ENCODE peak calls at places on chromosome 21, in nine cellular contexts. H is GM13976; M is kidney tubule cell; D is HFF-Myc; J is small intestine; R is activated naive CD8-positive, alpha-beta T cell treated with anti-CD3 and anti-CD28 coated beads, Interleukin-2, amount 50 U/mL, for 24 hours; W is pancreas; O is T47D; V is testis. E is an unnamed sample.

GRCh38 chr21:42523941-42524340 is 10.3 kb downstream of the SLC37A1 start:
- DNase-seq in J (peak), H (no peak), W (no peak), M (no peak), R (no peak), D (no peak), O (no peak), V (no peak), E (no peak)

GRCh38 chr21:44947930-44948331 is 8.1 kb downstream of the SLX9 start:
- DNase-seq in R (no peak), W (peak), O (no peak), V (no peak), M (no peak), D (no peak), J (no peak), H (no peak), E (no peak)

GRCh38 chr21:26449161-26449560 is 123.9 kb downstream of the CYYR1 start:
- DNase-seq in H (no peak), D (no peak), R (no peak), O (no peak), V (peak), M (no peak), J (no peak), W (no peak), E (no peak)

GRCh38 chr21:45535341-45536081 is 6.7 kb downstream of the SLC19A1 start:
- DNase-seq in M (no peak), O (no peak), H (no peak), V (no peak), J (no peak), D (no peak), W (no peak), R (no peak), E (no peak)

GRCh38 chr21:39155578-39155977 is 27.7 kb downstream of the PSMG1 start:
- DNase-seq in J (no peak), D (no peak), V (no peak), W (no peak), R (no peak), O (no peak), H (no peak), M (no peak), E (no peak)

GRCh38 chr21:46168659-46169386 is 13.4 kb upstream of the FTCD start:
- DNase-seq in R (no peak), J (no peak), M (no peak), H (no peak), W (no peak), V (peak), O (no peak), D (no peak), E (peak)

GRCh38 chr21:44926364-44927101 is 5.8 kb upstream of the ITGB2 start:
- DNase-seq in V (no peak), H (no peak), W (no peak), D (no peak), O (no peak), R (peak), J (no peak), M (peak), E (no peak)

GRCh38 chr21:44713130-44713529 is 1.8 kb upstream of the TSPEAR start:
- DNase-seq in D (no peak), W (no peak), V (no peak), O (no peak), R (no peak), J (no peak), H (no peak), M (no peak), E (no peak)

GRCh38 chr21:41633627-41634026 is 125.7 kb upstream of the TMPRSS2 start:
- DNase-seq in H (no peak), M (no peak), V (no peak), W (no peak), J (no peak), D (no peak), R (no peak), O (no peak), E (no peak)

GRCh38 chr21:26756491-26757159 is 88.6 kb downstream of the ADAMTS1 start:
- DNase-seq in D (no peak), O (no peak), V (no peak), W (no peak), H (no peak), M (peak), J (no peak), R (no peak), E (no peak)

GRCh38 chr21:34782666-34783365 is 114.0 kb downstream of the CLIC6 start:
- DNase-seq in J (no peak), D (no peak), O (no peak), V (no peak), R (no peak), W (no peak), M (peak), H (no peak), E (no peak)

GRCh38 chr21:44681861-44682579 is at the start of gene KRTAP12-1:
- DNase-seq in V (no peak), W (no peak), O (no peak), H (no peak), D (no peak), M (no peak), R (no peak), J (no peak), E (peak)

E was measured in NCI-H1694 treated with DMSO at 0.1 percent for 48 hours.